ENCODE peak calls at places on chromosomes 2 and 18, in eight cellular contexts. One of them, this sample, is unnamed.

GRCh38 chr2:63790491-63790890 is 51.2 kb upstream of the UGP2 start:
- DNase-seq in Peyer's patch: no peak
- DNase-seq in transverse colon: no peak
- DNase-seq in adrenal gland: no peak
- DNase-seq in esophagus squamous epithelium: no peak
- DNase-seq in GM12892: no peak
- DNase-seq in sigmoid colon: no peak
- DNase-seq in gastrocnemius medialis: no peak
- DNase-seq in this sample: no peak

GRCh38 chr2:65443509-65444200 is 11.3 kb upstream of the SPRED2 start:
- DNase-seq in Peyer's patch: no peak
- DNase-seq in transverse colon: no peak
- DNase-seq in adrenal gland: no peak
- DNase-seq in esophagus squamous epithelium: no peak
- DNase-seq in GM12892: no peak
- DNase-seq in sigmoid colon: no peak
- DNase-seq in gastrocnemius medialis: no peak
- DNase-seq in this sample: no peak

GRCh38 chr2:156935611-156936010 is 321.9 kb upstream of the GALNT5 start:
- DNase-seq in Peyer's patch: no peak
- DNase-seq in transverse colon: no peak
- DNase-seq in adrenal gland: no peak
- DNase-seq in esophagus squamous epithelium: no peak
- DNase-seq in GM12892: no peak
- DNase-seq in sigmoid colon: no peak
- DNase-seq in gastrocnemius medialis: no peak
- DNase-seq in this sample: no peak

GRCh38 chr2:192570786-192571185 is 376.1 kb upstream of the TMEFF2 start:
- DNase-seq in Peyer's patch: no peak
- DNase-seq in transverse colon: no peak
- DNase-seq in adrenal gland: no peak
- DNase-seq in esophagus squamous epithelium: no peak
- DNase-seq in GM12892: no peak
- DNase-seq in sigmoid colon: no peak
- DNase-seq in gastrocnemius medialis: no peak
- DNase-seq in this sample: no peak

GRCh38 chr2:86367501-86367778 is 30.0 kb upstream of the REEP1 start:
- DNase-seq in Peyer's patch: peak; percentile 66
- DNase-seq in transverse colon: no peak
- DNase-seq in adrenal gland: no peak
- DNase-seq in esophagus squamous epithelium: no peak
- DNase-seq in GM12892: no peak
- DNase-seq in sigmoid colon: no peak
- DNase-seq in gastrocnemius medialis: no peak
- DNase-seq in this sample: no peak

GRCh38 chr2:106944220-106944619 is 58.3 kb upstream of the ST6GAL2 start:
- DNase-seq in Peyer's patch: no peak
- DNase-seq in transverse colon: no peak
- DNase-seq in adrenal gland: no peak
- DNase-seq in esophagus squamous epithelium: no peak
- DNase-seq in GM12892: no peak
- DNase-seq in sigmoid colon: no peak
- DNase-seq in gastrocnemius medialis: no peak
- DNase-seq in this sample: no peak

GRCh38 chr2:146489386-146489785 is 1355.4 kb upstream of the ACVR2A start:
- DNase-seq in Peyer's patch: no peak
- DNase-seq in transverse colon: no peak
- DNase-seq in adrenal gland: no peak
- DNase-seq in esophagus squamous epithelium: no peak
- DNase-seq in GM12892: no peak
- DNase-seq in sigmoid colon: no peak
- DNase-seq in gastrocnemius medialis: no peak
- DNase-seq in this sample: no peak

GRCh38 chr2:170248574-170249393 is 70.8 kb downstream of the MYO3B start:
- DNase-seq in Peyer's patch: no peak
- DNase-seq in transverse colon: no peak
- DNase-seq in adrenal gland: no peak
- DNase-seq in esophagus squamous epithelium: no peak
- DNase-seq in GM12892: no peak
- DNase-seq in sigmoid colon: no peak
- DNase-seq in gastrocnemius medialis: no peak
- DNase-seq in this sample: peak; percentile 23

GRCh38 chr18:42458226-42458625 is 503.2 kb downstream of the PIK3C3 start:
- DNase-seq in Peyer's patch: no peak
- DNase-seq in transverse colon: no peak
- DNase-seq in adrenal gland: no peak
- DNase-seq in esophagus squamous epithelium: no peak
- DNase-seq in GM12892: no peak
- DNase-seq in sigmoid colon: no peak
- DNase-seq in gastrocnemius medialis: no peak
- DNase-seq in this sample: no peak

GRCh38 chr2:239369631-239370161 is 31.1 kb downstream of the HDAC4 start:
- DNase-seq in Peyer's patch: peak; percentile 45
- DNase-seq in transverse colon: peak; percentile 46
- DNase-seq in adrenal gland: peak; percentile 74
- DNase-seq in esophagus squamous epithelium: no peak
- DNase-seq in GM12892: peak; percentile 68
- DNase-seq in sigmoid colon: peak; percentile 83
- DNase-seq in gastrocnemius medialis: no peak
- DNase-seq in this sample: no peak
- TF ChIP-seq POLR2A in Peyer's patch: no peak
- TF ChIP-seq POLR2A in transverse colon: no peak
- TF ChIP-seq POLR2A in adrenal gland: no peak
- TF ChIP-seq POLR2A in esophagus squamous epithelium: no peak
- TF ChIP-seq POLR2A in GM12892: no peak
- TF ChIP-seq POLR2A in sigmoid colon: no peak
- TF ChIP-seq POLR2A in gastrocnemius medialis: no peak
- TF ChIP-seq POLR2A in this sample: no peak

GRCh38 chr18:57881818-57882413 is 78.8 kb upstream of the ATP8B1 start:
- DNase-seq in Peyer's patch: peak; percentile 70
- DNase-seq in transverse colon: peak; percentile 74
- DNase-seq in adrenal gland: peak; percentile 86
- DNase-seq in esophagus squamous epithelium: no peak
- DNase-seq in GM12892: no peak
- DNase-seq in sigmoid colon: peak; percentile 83
- DNase-seq in gastrocnemius medialis: peak; percentile 18
- DNase-seq in this sample: peak; percentile 93
- TF ChIP-seq POLR2A in Peyer's patch: no peak
- TF ChIP-seq POLR2A in transverse colon: no peak
- TF ChIP-seq POLR2A in adrenal gland: no peak
- TF ChIP-seq POLR2A in esophagus squamous epithelium: no peak
- TF ChIP-seq POLR2A in GM12892: no peak
- TF ChIP-seq POLR2A in sigmoid colon: no peak
- TF ChIP-seq POLR2A in gastrocnemius medialis: no peak
- TF ChIP-seq POLR2A in this sample: no peak

DNA sequence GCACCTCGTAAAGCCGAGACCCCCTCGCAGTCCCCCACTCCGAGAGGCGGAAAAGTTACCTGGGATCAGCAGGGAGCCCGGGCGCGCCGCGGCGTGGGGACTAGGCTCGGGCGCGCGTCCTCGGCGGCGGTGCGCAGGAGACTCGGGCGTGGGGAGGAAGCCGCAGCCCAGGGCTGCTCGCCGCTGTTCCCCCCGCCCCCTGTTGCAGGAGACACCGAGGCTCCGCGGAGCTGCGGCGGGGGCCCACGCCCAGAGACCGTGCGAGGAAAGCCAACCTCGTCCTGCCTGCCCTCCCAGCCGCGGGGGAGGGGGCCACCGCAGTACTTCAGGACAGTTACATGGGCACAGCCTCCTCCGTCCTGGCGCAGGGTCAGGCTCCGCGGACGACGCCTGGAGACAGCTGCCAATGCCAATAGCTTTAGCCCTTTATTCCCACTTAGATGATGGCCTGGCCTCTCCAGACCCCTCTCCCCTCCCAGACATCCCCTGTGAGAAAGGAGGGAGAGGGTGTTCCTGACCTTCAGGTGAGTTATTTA is at the start of gene EPB41L3:
- DNase-seq in Peyer's patch: peak; percentile 62
- DNase-seq in transverse colon: peak; percentile 26
- DNase-seq in adrenal gland: peak; percentile 78
- DNase-seq in esophagus squamous epithelium: no peak
- DNase-seq in GM12892: no peak
- DNase-seq in sigmoid colon: peak; percentile 84
- DNase-seq in gastrocnemius medialis: no peak
- DNase-seq in this sample: no peak
- TF ChIP-seq POLR2A in Peyer's patch: no peak
- TF ChIP-seq POLR2A in transverse colon: peak; percentile 42
- TF ChIP-seq POLR2A in adrenal gland: peak; percentile 79
- TF ChIP-seq POLR2A in esophagus squamous epithelium: no peak
- TF ChIP-seq POLR2A in GM12892: no peak
- TF ChIP-seq POLR2A in sigmoid colon: peak; percentile 40
- TF ChIP-seq POLR2A in gastrocnemius medialis: peak; percentile 17
- TF ChIP-seq POLR2A in this sample: no peak

GRCh38 chr2:32063310-32064020 is at the start of gene SPAST:
- DNase-seq in Peyer's patch: peak; percentile 98
- DNase-seq in transverse colon: peak; percentile 98
- DNase-seq in adrenal gland: peak; percentile 98
- DNase-seq in esophagus squamous epithelium: peak; percentile 90
- DNase-seq in GM12892: peak; percentile 93
- DNase-seq in sigmoid colon: peak; percentile 98
- DNase-seq in gastrocnemius medialis: peak; percentile 97
- DNase-seq in this sample: peak; percentile 98
- TF ChIP-seq POLR2A in Peyer's patch: peak; percentile 64
- TF ChIP-seq POLR2A in transverse colon: peak; percentile 67
- TF ChIP-seq POLR2A in adrenal gland: peak; percentile 88
- TF ChIP-seq POLR2A in esophagus squamous epithelium: peak; percentile 49
- TF ChIP-seq POLR2A in GM12892: peak; percentile 79
- TF ChIP-seq POLR2A in sigmoid colon: no peak
- TF ChIP-seq POLR2A in gastrocnemius medialis: peak; percentile 88
- TF ChIP-seq POLR2A in this sample: peak; percentile 48

GRCh38 chr2:206442854-206443734 is at the start of gene ADAM23:
- DNase-seq in Peyer's patch: no peak
- DNase-seq in transverse colon: no peak
- DNase-seq in adrenal gland: peak; percentile 70
- DNase-seq in esophagus squamous epithelium: no peak
- DNase-seq in GM12892: peak; percentile 65
- DNase-seq in sigmoid colon: no peak
- DNase-seq in gastrocnemius medialis: peak; percentile 16
- DNase-seq in this sample: peak; percentile 15
- TF ChIP-seq POLR2A in Peyer's patch: no peak
- TF ChIP-seq POLR2A in transverse colon: no peak
- TF ChIP-seq POLR2A in adrenal gland: no peak
- TF ChIP-seq POLR2A in esophagus squamous epithelium: no peak
- TF ChIP-seq POLR2A in GM12892: peak; percentile 69
- TF ChIP-seq POLR2A in sigmoid colon: no peak
- TF ChIP-seq POLR2A in gastrocnemius medialis: no peak
- TF ChIP-seq POLR2A in this sample: no peak

GRCh38 chr2:98805412-98806265 is 74.7 kb upstream of the MGAT4A start:
- DNase-seq in Peyer's patch: no peak
- DNase-seq in transverse colon: no peak
- DNase-seq in adrenal gland: peak; percentile 65
- DNase-seq in esophagus squamous epithelium: no peak
- DNase-seq in GM12892: no peak
- DNase-seq in sigmoid colon: no peak
- DNase-seq in gastrocnemius medialis: no peak
- DNase-seq in this sample: no peak
- TF ChIP-seq POLR2A in Peyer's patch: no peak
- TF ChIP-seq POLR2A in transverse colon: no peak
- TF ChIP-seq POLR2A in adrenal gland: no peak
- TF ChIP-seq POLR2A in esophagus squamous epithelium: no peak
- TF ChIP-seq POLR2A in GM12892: no peak
- TF ChIP-seq POLR2A in sigmoid colon: no peak
- TF ChIP-seq POLR2A in gastrocnemius medialis: no peak
- TF ChIP-seq POLR2A in this sample: no peak

GRCh38 chr2:241853651-241854341 is 4.9 kb downstream of the PDCD1 start:
- DNase-seq in Peyer's patch: peak; percentile 42
- DNase-seq in transverse colon: no peak
- DNase-seq in adrenal gland: no peak
- DNase-seq in esophagus squamous epithelium: no peak
- DNase-seq in GM12892: no peak
- DNase-seq in sigmoid colon: peak; percentile 58
- DNase-seq in gastrocnemius medialis: peak; percentile 13
- DNase-seq in this sample: no peak
- TF ChIP-seq POLR2A in Peyer's patch: no peak
- TF ChIP-seq POLR2A in transverse colon: no peak
- TF ChIP-seq POLR2A in adrenal gland: no peak
- TF ChIP-seq POLR2A in esophagus squamous epithelium: no peak
- TF ChIP-seq POLR2A in GM12892: no peak
- TF ChIP-seq POLR2A in sigmoid colon: no peak
- TF ChIP-seq POLR2A in gastrocnemius medialis: no peak
- TF ChIP-seq POLR2A in this sample: no peak